ENCODE peak calls at places on chromosomes 12 and 14, in ten cellular contexts. R is Panc1; Y is Caco-2; C is mesendoderm; A is neural progenitor cell; D is CD8-positive, alpha-beta T cell; F is upper lobe of right lung; V is MM.1S; W is cardiac muscle cell; N is mucosa of descending colon. Z is an unnamed sample. For H3K4me1 and H3K36me3, the result is how much of the 10 kb centered on the place peaks cover.

GRCh38 chr12:116039081-116039480 is 238.4 kb downstream of the MED13L start:
- DNase-seq in R (no peak), Y (no peak), C (no peak), A (no peak), D (no peak), F (no peak), V (no peak), W (no peak), N (no peak), Z (no peak)

GRCh38 chr12:90407841-90408240 is 547.1 kb downstream of the CCER1 start:
- DNase-seq in R (no peak), Y (no peak), C (peak), A (peak), D (no peak), F (no peak), V (no peak), W (peak), N (no peak), Z (no peak)

GRCh38 chr14:61177279-61178225 is 103.6 kb downstream of the TMEM30B start:
- DNase-seq in R (no peak), Y (no peak), C (peak), A (no peak), D (no peak), F (no peak), V (no peak), W (no peak), N (no peak), Z (no peak)

GRCh38 chr12:81077686-81078441 is at the start of gene ACSS3:
- DNase-seq in R (no peak), Y (no peak), C (peak), A (peak), D (no peak), F (peak), V (no peak), W (peak), N (peak), Z (no peak)

GRCh38 chr14:45664668-45665356 is 411.8 kb upstream of the MIS18BP1 start:
- DNase-seq in R (no peak), Y (peak), C (peak), A (peak), D (no peak), F (no peak), V (no peak), W (no peak), N (no peak), Z (peak)

GRCh38 chr14:31934767-31935266 is 142.3 kb upstream of the ARHGAP5 start:
- DNase-seq in R (no peak), Y (peak), C (peak), A (peak), D (no peak), F (no peak), V (peak), W (peak), N (peak), Z (peak)

GRCh38 chr14:69877492-69877891 is 1.7 kb upstream of the SMOC1 start:
- DNase-seq in R (peak), Y (no peak), C (peak), A (peak), D (no peak), F (no peak), V (peak), W (peak), N (no peak), Z (no peak)

GRCh38 chr14:59870277-59871165 is at the start of gene RTN1:
- DNase-seq in R (no peak), Y (peak), C (peak), A (peak), D (peak), F (peak), V (peak), W (peak), N (peak), Z (peak)

GRCh38 chr14:67526676-67527459 is 6.2 kb upstream of the PLEKHH1 start:
- DNase-seq in R (peak), Y (peak), C (peak), A (peak), D (no peak), F (no peak), V (peak), W (peak), N (peak), Z (peak)

GRCh38 chr14:72924332-72924731 is 1.9 kb upstream of the DCAF4 start:
- DNase-seq in R (no peak), Y (no peak), C (no peak), A (no peak), D (no peak), F (peak), V (no peak), W (peak), N (no peak), Z (peak)

GRCh38 chr14:81406863-81407262 is 6.7 kb upstream of the STON2 start:
- DNase-seq in R (no peak), Y (no peak), C (no peak), A (no peak), D (no peak), F (no peak), V (no peak), W (no peak), N (no peak), Z (peak)

GRCh38 chr14:92473261-92473946 is 40.2 kb upstream of the RIN3 start:
- DNase-seq in R (no peak), Y (no peak), C (no peak), A (no peak), D (no peak), F (no peak), V (no peak), W (no peak), N (no peak), Z (no peak)

GRCh38 chr12:47781479-47782371 is 8.7 kb downstream of the SLC48A1 start:
- DNase-seq in R (no peak), Y (no peak), C (no peak), A (no peak), D (no peak), F (peak), V (no peak), W (no peak), N (no peak), Z (no peak)

GRCh38 chr12:49010092-49010668 is 8.4 kb downstream of the PRKAG1 start:
- DNase-seq in R (no peak), Y (no peak), C (no peak), A (no peak), D (peak), F (no peak), V (no peak), W (no peak), N (no peak), Z (no peak)

GRCh38 chr14:68000516-68000915 is 180.9 kb downstream of the RAD51B start:
- DNase-seq in R (no peak), Y (no peak), C (no peak), A (no peak), D (no peak), F (no peak), V (no peak), W (no peak), N (no peak), Z (no peak)

DNA sequence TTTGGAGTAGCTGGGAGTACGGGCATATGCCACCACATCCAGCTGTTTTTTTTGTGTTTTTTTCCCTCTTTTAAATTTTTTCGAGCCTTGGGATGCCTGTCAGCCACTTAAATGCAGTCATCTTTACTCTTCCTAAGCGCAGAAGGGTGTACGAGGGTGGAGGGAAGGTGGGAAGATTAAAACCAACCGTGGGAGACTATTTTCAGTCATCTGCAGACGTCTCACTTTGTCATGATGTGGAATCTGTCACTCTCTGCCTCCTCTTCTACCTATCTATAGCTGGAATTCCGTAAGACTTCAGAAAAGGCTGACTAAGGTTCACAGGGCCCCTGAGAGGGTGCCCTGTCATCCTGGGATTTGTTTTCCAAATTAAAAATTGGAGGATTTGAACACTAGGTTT is 105.3 kb downstream of the SAMD4A start:
- DNase-seq in R (no peak), Y (no peak), C (peak), A (no peak), D (no peak), F (no peak), V (no peak), W (no peak), N (no peak), Z (no peak)
- H3K4me1 ChIP-seq in R (under half), Y (under half), C (under half), A (under half), D (under half), F (under half), V (under half), W (half or more), N (under half), Z (under half)

GRCh38 chr12:124359671-124360581 is 65.0 kb downstream of the RFLNA start:
- DNase-seq in R (no peak), Y (no peak), C (no peak), A (no peak), D (no peak), F (peak), V (no peak), W (no peak), N (peak), Z (peak)
- H3K36me3 ChIP-seq in R (under half), Y (under half), C (under half), A (under half), D (under half), F (half or more), V (under half), W (under half), N (under half), Z (half or more)

DNA sequence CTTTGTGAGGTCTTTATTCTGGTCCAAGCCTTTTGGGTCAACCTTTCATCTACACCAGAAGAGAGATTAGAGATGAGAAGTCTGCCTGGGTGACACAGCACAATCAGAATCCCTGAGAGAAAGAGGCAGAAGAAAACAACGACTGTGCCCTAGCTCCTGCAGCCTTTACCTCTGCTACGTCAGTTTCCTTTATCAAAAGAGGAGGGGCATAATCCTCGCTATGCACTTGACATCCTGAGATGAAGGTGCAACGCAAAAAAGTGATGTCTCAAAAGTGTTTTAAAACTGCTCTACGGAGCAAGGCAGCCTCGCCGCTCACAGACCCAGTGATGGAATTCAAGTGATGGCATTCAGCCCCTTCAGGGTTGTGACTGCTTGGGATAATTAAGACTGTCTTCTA is 21.7 kb downstream of the ZDHHC22 start:
- DNase-seq in R (no peak), Y (no peak), C (no peak), A (no peak), D (no peak), F (no peak), V (no peak), W (no peak), N (no peak), Z (no peak)
- H3K4me1 ChIP-seq in R (under half), Y (under half), C (under half), A (under half), D (under half), F (under half), V (under half), W (under half), N (under half), Z (under half)

GRCh38 chr12:34392741-34393085 is 370.4 kb downstream of the ALG10 start:
- DNase-seq in R (no peak), Y (peak), C (no peak), A (no peak), D (peak), F (no peak), V (no peak), W (no peak), N (no peak), Z (peak)
- H3K36me3 ChIP-seq in R (under half), Y (under half), C (under half), A (under half), D (under half), F (under half), V (under half), W (under half), N (under half), Z (under half)

DNA sequence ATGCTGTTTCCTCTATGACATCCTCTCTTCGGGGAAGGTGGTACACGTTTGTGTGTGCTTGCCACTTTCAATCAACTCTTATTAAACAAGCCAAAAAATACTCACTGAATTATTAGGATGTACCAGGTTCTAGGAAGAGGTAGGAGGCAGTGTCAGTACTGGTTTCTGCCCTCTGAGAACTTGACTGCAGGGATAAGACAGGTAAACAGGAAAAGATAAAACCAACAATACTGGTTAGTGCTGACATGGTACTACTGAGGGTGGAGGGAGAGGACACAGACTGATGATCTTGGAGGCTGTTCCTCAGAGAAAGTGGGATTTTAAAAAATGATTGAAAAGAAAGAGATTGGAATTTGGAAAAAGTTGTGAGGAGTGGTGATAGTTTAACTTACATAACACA is 295.2 kb upstream of the PWP1 start:
- DNase-seq in R (no peak), Y (no peak), C (no peak), A (no peak), D (no peak), F (no peak), V (no peak), W (no peak), N (no peak), Z (no peak)
- H3K4me1 ChIP-seq in R (under half), Y (under half), C (under half), A (under half), D (half or more), F (under half), V (under half), W (under half), N (under half), Z (under half)

GRCh38 chr14:96867634-96868033 is 70.5 kb downstream of the VRK1 start:
- DNase-seq in R (no peak), Y (no peak), C (no peak), A (no peak), D (no peak), F (no peak), V (no peak), W (no peak), N (no peak), Z (no peak)
- H3K36me3 ChIP-seq in R (under half), Y (under half), C (under half), A (under half), D (under half), F (under half), V (under half), W (under half), N (under half), Z (under half)

GRCh38 chr14:22526744-22527143 is 62.3 kb downstream of the DAD1 start:
- DNase-seq in R (no peak), Y (no peak), C (no peak), A (no peak), D (no peak), F (no peak), V (no peak), W (no peak), N (no peak), Z (no peak)
- H3K4me1 ChIP-seq in R (under half), Y (under half), C (under half), A (under half), D (half or more), F (under half), V (under half), W (under half), N (under half), Z (under half)

Z was measured in BE2C.